ENCODE peak calls at places on chromosomes 3 and 15, in seven cellular contexts. D, P, M, V, K, C and Y are unnamed samples.

GRCh38 chr3:49910409-49911123 is 6.9 kb upstream of the MST1R start:
- DNase-seq in D (no peak), P (no peak), M (no peak), V (peak; percentile 90), K (no peak), C (no peak), Y (no peak)

GRCh38 chr3:8757551-8758518 is 11.6 kb downstream of the OXTR start:
- DNase-seq in D (peak; percentile 56), P (no peak), M (no peak), V (no peak), K (no peak), C (no peak), Y (peak; percentile 58)

GRCh38 chr15:79962178-79962577 is 8.8 kb downstream of the BCL2A1 start:
- DNase-seq in D (no peak), P (no peak), M (no peak), V (no peak), K (no peak), C (no peak), Y (no peak)

GRCh38 chr3:195811756-195812155 is at the start of gene MUC4:
- DNase-seq in D (no peak), P (no peak), M (no peak), V (peak; percentile 63), K (no peak), C (no peak), Y (no peak)

GRCh38 chr3:79011821-79012529 is 755.8 kb downstream of the ROBO1 start:
- DNase-seq in D (no peak), P (no peak), M (no peak), V (no peak), K (no peak), C (no peak), Y (no peak)

GRCh38 chr3:158845748-158846350 is 44.0 kb downstream of the MFSD1 start:
- DNase-seq in D (peak; percentile 62), P (peak; percentile 48), M (no peak), V (peak; percentile 71), K (no peak), C (no peak), Y (no peak)

GRCh38 chr3:53046171-53047170 is 598 bp upstream of the SFMBT1 start:
- DNase-seq in D (no peak), P (no peak), M (peak; percentile 72), V (peak; percentile 91), K (no peak), C (peak; percentile 57), Y (no peak)

GRCh38 chr3:81592101-81592500 is 169.3 kb downstream of the GBE1 start:
- DNase-seq in D (peak; percentile 89), P (no peak), M (no peak), V (peak; percentile 3), K (peak; percentile 8), C (no peak), Y (peak; percentile 8)

GRCh38 chr3:169634618-169635236 is 28.8 kb downstream of the MECOM start:
- DNase-seq in D (peak; percentile 68), P (no peak), M (no peak), V (no peak), K (no peak), C (no peak), Y (no peak)

GRCh38 chr3:189195302-189195701 is 23.5 kb downstream of the TPRG1 start:
- DNase-seq in D (no peak), P (no peak), M (no peak), V (peak; percentile 49), K (no peak), C (no peak), Y (no peak)

GRCh38 chr3:189340680-189341460 is 169.1 kb downstream of the TPRG1 start:
- DNase-seq in D (peak; percentile 16), P (no peak), M (no peak), V (peak; percentile 73), K (no peak), C (no peak), Y (no peak)

GRCh38 chr3:187024561-187025226 is 94.4 kb downstream of the ST6GAL1 start:
- DNase-seq in D (no peak), P (no peak), M (no peak), V (no peak), K (no peak), C (no peak), Y (no peak)

GRCh38 chr15:93060336-93061248 is 28.4 kb downstream of the RGMA start:
- DNase-seq in D (no peak), P (no peak), M (no peak), V (no peak), K (no peak), C (no peak), Y (no peak)

GRCh38 chr15:29939404-29939803 is 117.1 kb upstream of the TJP1 start:
- DNase-seq in D (peak; percentile 82), P (no peak), M (no peak), V (no peak), K (no peak), C (no peak), Y (no peak)

GRCh38 chr15:63497642-63498100 is 6.7 kb upstream of the USP3 start:
- DNase-seq in D (no peak), P (no peak), M (no peak), V (no peak), K (no peak), C (peak; percentile 59), Y (no peak)

GRCh38 chr3:149179225-149179624 is 42.4 kb downstream of the CP start:
- DNase-seq in D (peak; percentile 68), P (no peak), M (no peak), V (no peak), K (peak; percentile 44), C (no peak), Y (peak; percentile 15)

GRCh38 chr3:13710251-13710650 is 161.3 kb downstream of the FBLN2 start:
- DNase-seq in D (no peak), P (no peak), M (peak; percentile 34), V (no peak), K (no peak), C (no peak), Y (no peak)

GRCh38 chr15:63530762-63531299 is 26.4 kb downstream of the USP3 start:
- DNase-seq in D (no peak), P (no peak), M (no peak), V (no peak), K (no peak), C (no peak), Y (no peak)

GRCh38 chr3:25849641-25850040 is 59.8 kb downstream of the OXSM start:
- DNase-seq in D (peak; percentile 37), P (no peak), M (no peak), V (peak; percentile 35), K (no peak), C (no peak), Y (no peak)